ENCODE peak calls at places on chromosomes 11 and 22, in five cellular contexts. One of them, this sample, is unnamed.

GRCh38 chr11:35337136-35337918 is 82.0 kb downstream of the SLC1A2 start:
- DNase-seq in transverse colon: no peak
- DNase-seq in effector CD4-positive, alpha-beta T cell: no peak
- DNase-seq in T-cell: no peak
- DNase-seq in NCI-H1930: no peak
- DNase-seq in this sample: no peak

GRCh38 chr11:132770802-132771545 is 761.3 kb downstream of the OPCML start:
- DNase-seq in transverse colon: no peak
- DNase-seq in effector CD4-positive, alpha-beta T cell: no peak
- DNase-seq in T-cell: no peak
- DNase-seq in NCI-H1930: no peak
- DNase-seq in this sample: no peak

GRCh38 chr11:35178862-35179261 is 39.9 kb downstream of the CD44 start:
- DNase-seq in transverse colon: no peak
- DNase-seq in effector CD4-positive, alpha-beta T cell: no peak
- DNase-seq in T-cell: no peak
- DNase-seq in NCI-H1930: no peak
- DNase-seq in this sample: no peak

GRCh38 chr11:848988-849824 is 6.6 kb downstream of the TSPAN4 start:
- DNase-seq in transverse colon: no peak
- DNase-seq in effector CD4-positive, alpha-beta T cell: peak; percentile 23
- DNase-seq in T-cell: no peak
- DNase-seq in NCI-H1930: peak; percentile 78
- DNase-seq in this sample: no peak

GRCh38 chr11:104161751-104162450 is 2.0 kb downstream of the PDGFD start:
- DNase-seq in transverse colon: no peak
- DNase-seq in effector CD4-positive, alpha-beta T cell: no peak
- DNase-seq in T-cell: no peak
- DNase-seq in NCI-H1930: no peak
- DNase-seq in this sample: no peak

GRCh38 chr11:113874096-113874919 is 1.1 kb downstream of the USP28 start:
- DNase-seq in transverse colon: no peak
- DNase-seq in effector CD4-positive, alpha-beta T cell: no peak
- DNase-seq in T-cell: no peak
- DNase-seq in NCI-H1930: no peak
- DNase-seq in this sample: no peak

GRCh38 chr22:29266564-29267461 is 968 bp downstream of the RHBDD3 start:
- DNase-seq in transverse colon: no peak
- DNase-seq in effector CD4-positive, alpha-beta T cell: no peak
- DNase-seq in T-cell: no peak
- DNase-seq in NCI-H1930: no peak
- DNase-seq in this sample: no peak

GRCh38 chr11:46895821-46896220 is 22.5 kb downstream of the LRP4 start:
- DNase-seq in transverse colon: peak; percentile 20
- DNase-seq in effector CD4-positive, alpha-beta T cell: no peak
- DNase-seq in T-cell: no peak
- DNase-seq in NCI-H1930: no peak
- DNase-seq in this sample: peak; percentile 55

GRCh38 chr11:32831241-32831640 is 1.5 kb downstream of the PRRG4 start:
- DNase-seq in transverse colon: no peak
- DNase-seq in effector CD4-positive, alpha-beta T cell: no peak
- DNase-seq in T-cell: no peak
- DNase-seq in NCI-H1930: no peak
- DNase-seq in this sample: no peak

GRCh38 chr11:100777118-100777517 is 90.0 kb downstream of the ARHGAP42 start:
- DNase-seq in transverse colon: peak; percentile 44
- DNase-seq in effector CD4-positive, alpha-beta T cell: no peak
- DNase-seq in T-cell: no peak
- DNase-seq in NCI-H1930: no peak
- DNase-seq in this sample: no peak

GRCh38 chr22:19016081-19016480 is 80.0 kb upstream of the PRODH start:
- DNase-seq in transverse colon: no peak
- DNase-seq in effector CD4-positive, alpha-beta T cell: no peak
- DNase-seq in T-cell: no peak
- DNase-seq in NCI-H1930: no peak
- DNase-seq in this sample: no peak

GRCh38 chr11:76330651-76331050 is 50.3 kb downstream of the THAP12 start:
- DNase-seq in transverse colon: no peak
- DNase-seq in effector CD4-positive, alpha-beta T cell: no peak
- DNase-seq in T-cell: no peak
- DNase-seq in NCI-H1930: no peak
- DNase-seq in this sample: no peak

GRCh38 chr11:99592241-99592640 is 571.5 kb downstream of the CNTN5 start:
- DNase-seq in transverse colon: no peak
- DNase-seq in effector CD4-positive, alpha-beta T cell: no peak
- DNase-seq in T-cell: no peak
- DNase-seq in NCI-H1930: no peak
- DNase-seq in this sample: no peak

GRCh38 chr11:101446238-101446637 is 137.6 kb downstream of the TRPC6 start:
- DNase-seq in transverse colon: no peak
- DNase-seq in effector CD4-positive, alpha-beta T cell: no peak
- DNase-seq in T-cell: no peak
- DNase-seq in NCI-H1930: no peak
- DNase-seq in this sample: no peak

GRCh38 chr11:130580372-130580771 is 131.9 kb downstream of the ADAMTS15 start:
- DNase-seq in transverse colon: no peak
- DNase-seq in effector CD4-positive, alpha-beta T cell: no peak
- DNase-seq in T-cell: no peak
- DNase-seq in NCI-H1930: no peak
- DNase-seq in this sample: no peak

GRCh38 chr22:19832476-19833108 is 22.1 kb downstream of the GNB1L start:
- DNase-seq in transverse colon: no peak
- DNase-seq in effector CD4-positive, alpha-beta T cell: no peak
- DNase-seq in T-cell: no peak
- DNase-seq in NCI-H1930: no peak
- DNase-seq in this sample: no peak

GRCh38 chr11:39037611-39038010 is 2421.8 kb downstream of the LRRC4C start:
- DNase-seq in transverse colon: no peak
- DNase-seq in effector CD4-positive, alpha-beta T cell: no peak
- DNase-seq in T-cell: no peak
- DNase-seq in NCI-H1930: no peak
- DNase-seq in this sample: no peak

GRCh38 chr11:108891909-108892511 is 227.1 kb downstream of the DDX10 start:
- DNase-seq in transverse colon: no peak
- DNase-seq in effector CD4-positive, alpha-beta T cell: no peak
- DNase-seq in T-cell: no peak
- DNase-seq in NCI-H1930: no peak
- DNase-seq in this sample: no peak

GRCh38 chr11:81963018-81963417 is 770.6 kb downstream of the FAM181B start:
- DNase-seq in transverse colon: no peak
- DNase-seq in effector CD4-positive, alpha-beta T cell: no peak
- DNase-seq in T-cell: no peak
- DNase-seq in NCI-H1930: no peak
- DNase-seq in this sample: no peak

GRCh38 chr11:102306817-102307814 is 10.2 kb upstream of the BIRC3 start:
- DNase-seq in transverse colon: no peak
- DNase-seq in effector CD4-positive, alpha-beta T cell: peak; percentile 56
- DNase-seq in T-cell: peak; percentile 32
- DNase-seq in NCI-H1930: no peak
- DNase-seq in this sample: no peak

GRCh38 chr11:76768091-76769047 is 14.8 kb upstream of the TSKU start:
- DNase-seq in transverse colon: peak; percentile 66
- DNase-seq in effector CD4-positive, alpha-beta T cell: no peak
- DNase-seq in T-cell: no peak
- DNase-seq in NCI-H1930: no peak
- DNase-seq in this sample: no peak

GRCh38 chr22:30277547-30278344 is 11.1 kb upstream of the OSM start:
- DNase-seq in transverse colon: no peak
- DNase-seq in effector CD4-positive, alpha-beta T cell: no peak
- DNase-seq in T-cell: no peak
- DNase-seq in NCI-H1930: no peak
- DNase-seq in this sample: no peak

GRCh38 chr22:44411226-44412135 is 86.6 kb downstream of the RTL6 start:
- DNase-seq in transverse colon: no peak
- DNase-seq in effector CD4-positive, alpha-beta T cell: no peak
- DNase-seq in T-cell: no peak
- DNase-seq in NCI-H1930: no peak
- DNase-seq in this sample: no peak

GRCh38 chr22:29469755-29470154 is 10.3 kb upstream of the NEFH start:
- DNase-seq in transverse colon: no peak
- DNase-seq in effector CD4-positive, alpha-beta T cell: no peak
- DNase-seq in T-cell: no peak
- DNase-seq in NCI-H1930: no peak
- DNase-seq in this sample: no peak

GRCh38 chr11:81874627-81875026 is 859.0 kb downstream of the FAM181B start:
- DNase-seq in transverse colon: no peak
- DNase-seq in effector CD4-positive, alpha-beta T cell: no peak
- DNase-seq in T-cell: no peak
- DNase-seq in NCI-H1930: no peak
- DNase-seq in this sample: no peak

GRCh38 chr11:104772806-104773241 is 125.4 kb downstream of the CASP12 start:
- DNase-seq in transverse colon: no peak
- DNase-seq in effector CD4-positive, alpha-beta T cell: no peak
- DNase-seq in T-cell: no peak
- DNase-seq in NCI-H1930: no peak
- DNase-seq in this sample: peak; percentile 2

GRCh38 chr11:71140206-71140919 is 112.0 kb downstream of the SHANK2 start:
- DNase-seq in transverse colon: no peak
- DNase-seq in effector CD4-positive, alpha-beta T cell: no peak
- DNase-seq in T-cell: no peak
- DNase-seq in NCI-H1930: no peak
- DNase-seq in this sample: no peak

GRCh38 chr11:71120346-71120963 is 131.9 kb downstream of the SHANK2 start:
- DNase-seq in transverse colon: peak; percentile 42
- DNase-seq in effector CD4-positive, alpha-beta T cell: no peak
- DNase-seq in T-cell: no peak
- DNase-seq in NCI-H1930: peak; percentile 6
- DNase-seq in this sample: no peak

GRCh38 chr11:61162092-61162935 is 1.1 kb upstream of the VPS37C start:
- DNase-seq in transverse colon: peak; percentile 47
- DNase-seq in effector CD4-positive, alpha-beta T cell: no peak
- DNase-seq in T-cell: no peak
- DNase-seq in NCI-H1930: peak; percentile 48
- DNase-seq in this sample: no peak

GRCh38 chr22:26259510-26259909 is 90.2 kb downstream of the SEZ6L start:
- DNase-seq in transverse colon: no peak
- DNase-seq in effector CD4-positive, alpha-beta T cell: no peak
- DNase-seq in T-cell: no peak
- DNase-seq in NCI-H1930: no peak
- DNase-seq in this sample: no peak

This sample was measured in gastrocnemius medialis.